ENCODE peak calls at places on chromosome 5, in seven cellular contexts. X is cardiac muscle cell, Q is neural progenitor cell, E is tibial artery, Y is cardiac fibroblast, F is aorta, M is foreskin fibroblast. S is an unnamed sample.

GRCh38 chr5:150167908-150168307 is 1.3 kb downstream of the CDX1 start:
- DNase-seq in X (no peak), Q (peak; percentile 61), E (no peak), Y (no peak), F (no peak), M (no peak), S (no peak)

GRCh38 chr5:169272731-169273401 is 28.1 kb downstream of the SLIT3 start:
- DNase-seq in X (no peak), Q (peak; percentile 63), E (no peak), Y (no peak), F (no peak), M (no peak), S (no peak)

GRCh38 chr5:55450050-55450765 is 84.6 kb downstream of the PLPP1 start:
- DNase-seq in X (no peak), Q (no peak), E (no peak), Y (peak; percentile 66), F (no peak), M (peak; percentile 45), S (no peak)

GRCh38 chr5:116507051-116507537 is 67.5 kb downstream of the SEMA6A start:
- DNase-seq in X (no peak), Q (no peak), E (no peak), Y (peak; percentile 17), F (no peak), M (peak; percentile 40), S (no peak)

GRCh38 chr5:33756481-33756880 is 135.3 kb downstream of the ADAMTS12 start:
- DNase-seq in X (no peak), Q (no peak), E (no peak), Y (no peak), F (no peak), M (no peak), S (no peak)

GRCh38 chr5:181189962-181190710 is 14.9 kb downstream of the TRIM7 start:
- DNase-seq in X (peak; percentile 56), Q (peak; percentile 53), E (peak; percentile 73), Y (no peak), F (peak; percentile 64), M (no peak), S (peak; percentile 46)

GRCh38 chr5:149445739-149446369 is 66.8 kb upstream of the IL17B start:
- DNase-seq in X (no peak), Q (no peak), E (no peak), Y (peak; percentile 95), F (no peak), M (peak; percentile 98), S (peak; percentile 96)

GRCh38 chr5:167207081-167207480 is 1084.4 kb upstream of the WWC1 start:
- DNase-seq in X (no peak), Q (no peak), E (peak; percentile 67), Y (peak; percentile 15), F (peak; percentile 56), M (peak; percentile 10), S (no peak)

GRCh38 chr5:159163027-159163699 is 46.2 kb downstream of the RNF145 start:
- DNase-seq in X (no peak), Q (no peak), E (no peak), Y (peak; percentile 82), F (no peak), M (peak; percentile 51), S (peak; percentile 60)

GRCh38 chr5:42612997-42613396 is 143.6 kb upstream of the CCDC152 start:
- DNase-seq in X (no peak), Q (no peak), E (no peak), Y (peak; percentile 85), F (no peak), M (peak; percentile 74), S (no peak)

GRCh38 chr5:154654484-154655375 is 100.4 kb upstream of the LARP1 start:
- DNase-seq in X (no peak), Q (no peak), E (no peak), Y (peak; percentile 43), F (no peak), M (no peak), S (no peak)

GRCh38 chr5:150057996-150058395 is 28.4 kb downstream of the CSF1R start:
- DNase-seq in X (no peak), Q (no peak), E (peak; percentile 1), Y (peak; percentile 16), F (no peak), M (no peak), S (no peak)

GRCh38 chr5:56527174-56527573 is 288.2 kb upstream of the MAP3K1 start:
- DNase-seq in X (no peak), Q (no peak), E (no peak), Y (no peak), F (no peak), M (no peak), S (no peak)

GRCh38 chr5:124871299-124871698 is 124.9 kb upstream of the ZNF608 start:
- DNase-seq in X (no peak), Q (no peak), E (no peak), Y (peak; percentile 35), F (no peak), M (peak; percentile 34), S (no peak)

GRCh38 chr5:59001154-59001553 is 418.3 kb downstream of the RAB3C start:
- DNase-seq in X (peak; percentile 47), Q (no peak), E (no peak), Y (no peak), F (no peak), M (no peak), S (no peak)

GRCh38 chr5:59003124-59003523 is 420.2 kb downstream of the RAB3C start:
- DNase-seq in X (no peak), Q (no peak), E (no peak), Y (no peak), F (no peak), M (no peak), S (no peak)

GRCh38 chr5:58999804-59000595 is 417.1 kb downstream of the RAB3C start:
- DNase-seq in X (no peak), Q (peak; percentile 29), E (no peak), Y (no peak), F (no peak), M (no peak), S (no peak)

GRCh38 chr5:59002162-59002825 is 419.4 kb downstream of the RAB3C start:
- DNase-seq in X (no peak), Q (no peak), E (no peak), Y (no peak), F (no peak), M (no peak), S (no peak)

DNA sequence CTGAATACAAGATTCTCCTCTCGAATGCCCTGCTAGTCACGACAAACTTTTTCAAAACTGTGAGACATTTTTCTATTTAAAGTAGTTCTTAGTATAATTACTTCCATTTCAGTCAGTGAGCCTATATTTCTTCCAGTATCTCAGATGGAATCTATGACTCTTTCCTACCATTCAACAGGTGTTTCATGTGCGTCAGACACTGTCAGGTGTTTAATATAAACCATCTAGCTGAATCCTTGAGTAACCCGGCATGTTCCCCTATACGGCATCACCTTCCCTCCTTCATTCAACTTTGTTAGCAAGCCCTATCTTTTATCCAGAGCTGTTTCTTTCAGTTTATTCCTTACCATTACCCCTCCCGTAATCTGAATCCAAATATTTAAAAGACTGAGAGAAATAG is 418.8 kb downstream of the RAB3C start:
- DNase-seq in X (no peak), Q (no peak), E (no peak), Y (no peak), F (no peak), M (no peak), S (no peak)
- H3K4me3 ChIP-seq in X (no peak overlapping the region), Q (no peak overlapping the region), E (no peak overlapping the region), Y (no peak overlapping the region), F (no peak overlapping the region), M (no peak overlapping the region), S (no peak overlapping the region)

DNA sequence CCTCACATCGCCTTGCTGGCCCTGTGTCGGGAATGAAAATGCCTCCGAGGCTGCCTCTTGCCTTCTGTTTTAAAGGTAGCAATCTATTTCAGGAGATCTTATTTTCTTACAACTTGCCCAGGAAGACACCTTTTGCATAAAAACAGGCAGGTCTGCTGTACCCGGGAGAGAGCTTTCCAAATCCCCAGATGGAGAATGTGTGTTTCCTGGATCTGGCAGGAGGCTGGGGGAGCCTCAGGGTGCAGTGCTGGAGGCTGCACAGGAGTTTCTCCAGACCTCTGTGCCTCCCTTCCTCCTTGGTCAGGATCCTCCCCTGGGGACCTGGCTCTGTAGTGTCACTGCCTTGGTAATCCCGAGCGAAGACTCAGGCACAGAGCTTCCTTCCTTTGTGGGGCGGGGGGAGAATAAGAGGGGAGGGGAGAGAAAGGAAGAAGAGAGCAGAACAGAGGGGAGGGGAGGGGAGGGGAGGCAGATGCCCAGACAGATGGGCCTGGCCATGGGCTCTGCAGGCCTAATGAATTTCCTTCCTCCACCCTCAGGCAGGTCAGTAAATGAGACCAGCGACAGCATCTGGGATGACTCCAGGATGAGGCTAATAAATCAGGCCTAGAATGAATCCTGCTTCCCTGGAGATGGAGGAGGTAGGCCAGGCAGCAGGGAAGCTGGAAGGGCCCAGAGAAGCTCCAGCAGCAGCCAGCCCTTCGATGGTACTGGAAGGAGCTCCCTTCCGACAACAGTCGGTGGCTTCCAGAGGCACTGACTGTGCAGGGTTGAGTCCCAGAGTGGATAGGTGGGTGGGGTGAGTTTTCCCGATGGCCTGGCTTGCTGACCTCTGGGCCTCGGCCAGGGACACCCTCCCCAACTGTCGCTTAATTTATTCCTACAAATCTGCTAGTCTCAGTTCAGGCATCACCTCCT is 104.2 kb upstream of the BOD1 start:
- DNase-seq in X (no peak), Q (peak; percentile 19), E (no peak), Y (no peak), F (no peak), M (no peak), S (no peak)
- H3K4me3 ChIP-seq in X (no peak overlapping the region), Q (no peak overlapping the region), E (no peak overlapping the region), Y (no peak overlapping the region), F (no peak overlapping the region), M (no peak overlapping the region), S (no peak overlapping the region)

GRCh38 chr5:17282283-17283120 is 65.1 kb downstream of the BASP1 start:
- DNase-seq in X (peak; percentile 20), Q (no peak), E (no peak), Y (peak; percentile 36), F (no peak), M (no peak), S (peak; percentile 57)
- H3K4me3 ChIP-seq in X (no peak overlapping the region), Q (no peak overlapping the region), E (no peak overlapping the region), Y (no peak overlapping the region), F (no peak overlapping the region), M (no peak overlapping the region), S (no peak overlapping the region)

GRCh38 chr5:73298251-73299016 is 125.4 kb downstream of the TMEM174 start:
- DNase-seq in X (no peak), Q (peak; percentile 57), E (no peak), Y (peak; percentile 14), F (no peak), M (no peak), S (no peak)
- H3K4me3 ChIP-seq in X (peak overlapping the region; percentile 6), Q (peak overlapping the region; percentile 31), E (no peak overlapping the region), Y (no peak overlapping the region), F (no peak overlapping the region), M (peak overlapping the region; percentile 32), S (peak overlapping the region; percentile 29)

DNA sequence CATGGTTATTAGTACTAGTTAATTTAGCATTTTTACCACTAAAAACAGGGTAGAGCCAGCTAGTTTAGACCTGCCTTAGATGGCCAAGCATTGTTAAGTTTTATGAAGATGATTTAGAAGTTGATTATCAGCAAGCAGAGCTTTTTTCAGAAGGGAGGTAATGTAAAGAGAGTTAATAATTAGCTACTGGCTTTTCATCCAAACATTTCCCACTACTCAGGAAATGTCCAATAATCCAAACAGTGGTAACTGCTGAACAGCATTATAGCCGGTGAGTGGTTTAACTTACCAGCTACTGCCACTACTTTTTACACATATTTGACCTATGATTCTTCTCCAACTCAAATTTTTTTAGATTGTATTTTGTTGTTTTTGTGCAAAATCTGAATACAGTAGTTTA is 1.7 kb downstream of the ITGA1 start:
- DNase-seq in X (no peak), Q (no peak), E (no peak), Y (no peak), F (no peak), M (no peak), S (no peak)
- H3K4me3 ChIP-seq in X (no peak overlapping the region), Q (no peak overlapping the region), E (peak overlapping the region; percentile 66), Y (peak overlapping the region; percentile 70), F (peak overlapping the region; percentile 86), M (peak overlapping the region; percentile 76), S (peak overlapping the region; percentile 57)